ENCODE peak calls at places on chromosomes 16 and 17, in six cellular contexts. One of them, this sample, is unnamed.

GRCh38 chr16:47506800-47507199 is 45.7 kb downstream of the PHKB start:
- DNase-seq in DND-41: no peak
- DNase-seq in breast epithelium: no peak
- DNase-seq in pancreas: no peak
- DNase-seq in HCT116: no peak
- DNase-seq in IMR-90: no peak
- DNase-seq in this sample: no peak

GRCh38 chr16:7566360-7566759 is 233.7 kb downstream of the RBFOX1 start:
- DNase-seq in DND-41: no peak
- DNase-seq in breast epithelium: no peak
- DNase-seq in HCT116: no peak
- DNase-seq in pancreas: no peak
- DNase-seq in IMR-90: no peak
- DNase-seq in this sample: no peak

GRCh38 chr17:21140911-21141310 is 14.1 kb downstream of the DHRS7B start:
- DNase-seq in DND-41: no peak
- DNase-seq in HCT116: no peak
- DNase-seq in breast epithelium: no peak
- DNase-seq in IMR-90: no peak
- DNase-seq in pancreas: no peak
- DNase-seq in this sample: no peak

GRCh38 chr17:77546772-77547201 is 406.0 kb downstream of the SEC14L1 start:
- DNase-seq in HCT116: no peak
- DNase-seq in IMR-90: no peak
- DNase-seq in breast epithelium: no peak
- DNase-seq in pancreas: no peak
- DNase-seq in DND-41: no peak
- DNase-seq in this sample: no peak

GRCh38 chr17:5133311-5133710 is 17.5 kb downstream of the USP6 start:
- DNase-seq in pancreas: no peak
- DNase-seq in DND-41: no peak
- DNase-seq in HCT116: no peak
- DNase-seq in IMR-90: no peak
- DNase-seq in breast epithelium: no peak
- DNase-seq in this sample: no peak

GRCh38 chr17:9291912-9292562 is 270.7 kb downstream of the NTN1 start:
- DNase-seq in DND-41: peak
- DNase-seq in HCT116: no peak
- DNase-seq in pancreas: no peak
- DNase-seq in IMR-90: peak
- DNase-seq in breast epithelium: no peak
- DNase-seq in this sample: peak

GRCh38 chr16:21197115-21197514 is 14.3 kb downstream of the ZP2 start:
- DNase-seq in IMR-90: no peak
- DNase-seq in pancreas: no peak
- DNase-seq in breast epithelium: no peak
- DNase-seq in DND-41: no peak
- DNase-seq in HCT116: no peak
- DNase-seq in this sample: no peak

GRCh38 chr17:4554441-4554996 is 665 bp downstream of the MYBBP1A start:
- DNase-seq in DND-41: no peak
- DNase-seq in HCT116: no peak
- DNase-seq in pancreas: peak
- DNase-seq in IMR-90: no peak
- DNase-seq in breast epithelium: no peak
- DNase-seq in this sample: no peak

GRCh38 chr16:49463529-49463928 is 89.9 kb downstream of the C16orf78 start:
- DNase-seq in breast epithelium: peak
- DNase-seq in HCT116: no peak
- DNase-seq in IMR-90: no peak
- DNase-seq in pancreas: no peak
- DNase-seq in DND-41: peak
- DNase-seq in this sample: peak

GRCh38 chr17:78884148-78884870 is 18.7 kb downstream of the CEP295NL start:
- DNase-seq in IMR-90: no peak
- DNase-seq in HCT116: no peak
- DNase-seq in pancreas: no peak
- DNase-seq in breast epithelium: no peak
- DNase-seq in DND-41: no peak
- DNase-seq in this sample: no peak

GRCh38 chr17:40072481-40073346 is 9.9 kb downstream of the THRA start:
- DNase-seq in IMR-90: no peak
- DNase-seq in pancreas: peak
- DNase-seq in breast epithelium: no peak
- DNase-seq in HCT116: no peak
- DNase-seq in DND-41: no peak
- DNase-seq in this sample: no peak

GRCh38 chr17:81385320-81386111 is 9.7 kb upstream of the BAHCC1 start:
- DNase-seq in breast epithelium: no peak
- DNase-seq in DND-41: no peak
- DNase-seq in IMR-90: no peak
- DNase-seq in HCT116: no peak
- DNase-seq in pancreas: peak
- DNase-seq in this sample: no peak

GRCh38 chr17:7014261-7014994 is 2.0 kb downstream of the RNASEK start:
- DNase-seq in DND-41: peak
- DNase-seq in HCT116: peak
- DNase-seq in breast epithelium: peak
- DNase-seq in pancreas: peak
- DNase-seq in IMR-90: peak
- DNase-seq in this sample: peak
- H3K4me3 ChIP-seq in DND-41: peak
- H3K4me3 ChIP-seq in HCT116: peak
- H3K4me3 ChIP-seq in breast epithelium: peak
- H3K4me3 ChIP-seq in pancreas: peak
- H3K4me3 ChIP-seq in IMR-90: peak
- H3K4me3 ChIP-seq in this sample: peak

DNA sequence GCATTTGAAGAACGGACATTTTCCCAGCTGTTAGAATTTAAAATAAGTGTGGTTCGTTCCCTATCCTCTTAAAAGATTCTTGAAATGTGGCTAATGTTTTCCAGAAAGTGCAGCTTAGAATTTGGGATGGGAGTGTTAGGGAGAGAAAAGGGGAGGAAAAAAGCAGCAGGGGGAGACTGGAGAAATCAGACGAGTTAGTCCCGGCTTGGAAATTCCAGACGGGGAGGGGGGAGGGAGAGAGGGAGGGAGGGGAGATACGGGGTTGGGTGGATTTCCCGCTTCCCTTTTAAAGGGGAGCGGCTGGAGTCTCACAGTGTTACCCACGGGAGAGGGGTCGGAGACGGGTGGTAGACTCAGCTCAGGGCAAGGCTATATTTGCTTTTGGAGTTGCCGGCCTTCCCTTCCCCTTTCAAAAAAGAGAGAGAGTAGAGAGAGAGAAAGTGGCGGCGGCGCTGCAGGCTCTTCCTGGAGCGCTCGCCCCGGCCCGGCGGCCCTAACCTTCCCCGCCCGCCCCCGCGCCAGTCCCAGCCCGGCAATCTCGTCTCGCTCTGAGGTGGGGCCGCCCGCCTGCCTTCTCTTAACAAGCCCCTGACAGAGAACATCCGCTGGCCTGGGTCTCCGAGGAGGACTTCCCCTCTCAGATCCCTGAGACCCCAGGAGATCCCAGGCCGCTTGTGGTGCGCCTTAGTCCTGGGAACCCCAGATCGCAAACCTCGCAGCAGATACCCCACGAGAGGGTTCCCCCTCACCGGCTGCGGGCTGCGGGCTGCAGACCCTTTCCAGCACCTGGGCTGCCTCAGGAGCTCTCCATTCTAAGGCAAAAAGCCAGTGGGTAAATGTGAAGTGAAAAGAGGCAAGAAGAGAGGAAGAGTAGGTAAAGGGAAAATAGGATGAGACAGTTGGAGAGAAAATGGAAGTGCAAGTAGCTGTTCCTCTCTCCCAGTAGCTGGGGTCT is 6.6 kb downstream of the IGF2BP1 start:
- DNase-seq in HCT116: no peak
- DNase-seq in pancreas: no peak
- DNase-seq in IMR-90: peak
- DNase-seq in breast epithelium: no peak
- DNase-seq in DND-41: no peak
- DNase-seq in this sample: no peak
- H3K4me3 ChIP-seq in HCT116: peak
- H3K4me3 ChIP-seq in pancreas: no peak
- H3K4me3 ChIP-seq in IMR-90: peak
- H3K4me3 ChIP-seq in breast epithelium: no peak
- H3K4me3 ChIP-seq in DND-41: no peak
- H3K4me3 ChIP-seq in this sample: no peak

GRCh38 chr16:15435216-15435864 is 952 bp downstream of the BMERB1 start:
- DNase-seq in HCT116: no peak
- DNase-seq in breast epithelium: no peak
- DNase-seq in IMR-90: no peak
- DNase-seq in DND-41: no peak
- DNase-seq in pancreas: no peak
- DNase-seq in this sample: no peak

GRCh38 chr16:15439102-15439501 is 4.7 kb downstream of the BMERB1 start:
- DNase-seq in IMR-90: no peak
- DNase-seq in pancreas: no peak
- DNase-seq in breast epithelium: no peak
- DNase-seq in DND-41: no peak
- DNase-seq in HCT116: no peak
- DNase-seq in this sample: no peak

GRCh38 chr16:15434425-15435215 is at the start of gene BMERB1:
- DNase-seq in breast epithelium: peak
- DNase-seq in IMR-90: peak
- DNase-seq in HCT116: peak
- DNase-seq in DND-41: no peak
- DNase-seq in pancreas: peak
- DNase-seq in this sample: peak

DNA sequence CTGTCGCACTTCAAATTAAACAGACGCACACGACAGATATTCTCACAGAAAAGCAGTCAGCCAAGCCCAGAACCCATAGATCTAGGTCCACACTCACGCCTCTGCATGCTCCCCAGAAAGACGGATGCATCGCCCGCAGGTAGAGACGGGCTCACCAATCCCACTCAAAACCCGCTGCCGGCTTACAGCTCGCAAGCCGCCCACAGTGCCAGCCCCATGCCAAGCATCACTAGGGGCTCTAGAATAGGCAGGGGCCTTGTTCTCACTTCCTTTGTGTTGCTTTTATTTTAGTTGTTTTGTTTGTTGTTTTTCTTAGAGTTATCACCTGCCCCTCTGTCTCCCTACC is 336 bp upstream of the BMERB1 start:
- DNase-seq in HCT116: no peak
- DNase-seq in DND-41: no peak
- DNase-seq in IMR-90: no peak
- DNase-seq in pancreas: no peak
- DNase-seq in breast epithelium: no peak
- DNase-seq in this sample: no peak
- H3K4me3 ChIP-seq in HCT116: peak
- H3K4me3 ChIP-seq in DND-41: no peak
- H3K4me3 ChIP-seq in IMR-90: peak
- H3K4me3 ChIP-seq in pancreas: peak
- H3K4me3 ChIP-seq in breast epithelium: peak
- H3K4me3 ChIP-seq in this sample: peak

DNA sequence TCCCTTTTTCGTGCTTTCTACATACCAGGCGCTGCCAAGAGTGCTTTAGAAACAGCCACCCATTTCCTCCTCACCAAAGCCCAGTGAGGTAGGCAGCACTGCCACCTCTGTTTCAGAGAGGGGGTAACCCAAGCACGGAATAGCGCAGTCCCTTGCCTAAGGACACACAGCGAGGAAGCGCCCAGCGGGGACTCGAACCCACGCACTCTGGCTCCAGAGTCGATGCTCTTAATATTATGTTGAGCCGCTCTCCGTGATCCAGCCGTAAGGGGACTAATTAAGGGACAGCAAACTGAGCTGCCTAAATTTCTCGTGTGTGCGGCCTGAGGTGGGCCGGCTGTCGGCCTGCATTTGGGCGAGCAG is 490 bp downstream of the CES1 start:
- DNase-seq in HCT116: no peak
- DNase-seq in IMR-90: no peak
- DNase-seq in breast epithelium: no peak
- DNase-seq in pancreas: no peak
- DNase-seq in DND-41: no peak
- DNase-seq in this sample: no peak
- H3K4me3 ChIP-seq in HCT116: no peak
- H3K4me3 ChIP-seq in IMR-90: no peak
- H3K4me3 ChIP-seq in breast epithelium: no peak
- H3K4me3 ChIP-seq in pancreas: no peak
- H3K4me3 ChIP-seq in DND-41: no peak
- H3K4me3 ChIP-seq in this sample: no peak

This sample was measured in naive thymus-derived CD4-positive, alpha-beta T cell.